ENCODE peak calls at places on chromosome 10, in four cellular contexts. X is mammary epithelial cell, N is HCT116, T is suprapubic skin. B is an unnamed sample. For H3K4me1, the result is how much of the 10 kb centered on the place peaks cover.

GRCh38 chr10:71396084-71396713 is 521 bp upstream of the CDH23 start:
- DNase-seq in N (no peak), T (peak), X (no peak), B (no peak)

GRCh38 chr10:49223205-49223604 is 35.0 kb upstream of the TMEM273 start:
- DNase-seq in X (no peak), N (no peak), T (no peak), B (no peak)

GRCh38 chr10:89207181-89207800 is at the start of gene CH25H:
- DNase-seq in X (peak), T (peak), N (no peak), B (peak)

GRCh38 chr10:34121974-34122282 is 693.2 kb downstream of the PARD3 start:
- DNase-seq in T (no peak), X (no peak), N (no peak), B (no peak)

GRCh38 chr10:30070001-30070759 is 10.8 kb upstream of the JCAD start:
- DNase-seq in X (no peak), T (no peak), N (no peak), B (no peak)

GRCh38 chr10:125621052-125621451 is 61.9 kb downstream of the TEX36 start:
- DNase-seq in X (no peak), T (no peak), N (no peak), B (no peak)

GRCh38 chr10:33800545-33800944 is 466.1 kb upstream of the NRP1 start:
- DNase-seq in T (no peak), X (no peak), N (no peak), B (no peak)

GRCh38 chr10:43229208-43230061 is 37.4 kb downstream of the RASGEF1A start:
- DNase-seq in X (no peak), N (no peak), T (peak), B (no peak)

GRCh38 chr10:120735773-120736371 is 115.3 kb upstream of the WDR11 start:
- DNase-seq in N (peak), T (no peak), X (peak), B (no peak)

GRCh38 chr10:131391991-131392390 is 80.5 kb upstream of the TCERG1L start:
- DNase-seq in N (no peak), T (no peak), X (no peak), B (no peak)

GRCh38 chr10:2925631-2926030 is 141.7 kb upstream of the PFKP start:
- DNase-seq in N (no peak), T (no peak), X (no peak), B (peak)

GRCh38 chr10:84196083-84196482 is 1.7 kb downstream of the CDHR1 start:
- DNase-seq in X (no peak), N (no peak), T (no peak), B (no peak)

GRCh38 chr10:14688606-14689005 is 86.1 kb downstream of the FAM107B start:
- DNase-seq in N (no peak), X (no peak), T (no peak), B (no peak)

GRCh38 chr10:75016290-75016689 is 95.2 kb upstream of the SAMD8 start:
- DNase-seq in T (no peak), N (no peak), X (no peak), B (no peak)

GRCh38 chr10:102997998-102998397 is 79.9 kb downstream of the CNNM2 start:
- DNase-seq in T (no peak), X (peak), N (no peak), B (no peak)

GRCh38 chr10:70832852-70833542 is 17.2 kb downstream of the SGPL1 start:
- DNase-seq in N (no peak), T (no peak), X (peak), B (no peak)

GRCh38 chr10:22552888-22553378 is 161.4 kb downstream of the PIP4K2A start:
- DNase-seq in N (no peak), T (no peak), X (no peak), B (no peak)

GRCh38 chr10:75395171-75395954 is 6.2 kb downstream of the ZNF503 start:
- DNase-seq in N (no peak), T (no peak), X (peak), B (peak)

GRCh38 chr10:64257704-64258103 is 736.5 kb downstream of the REEP3 start:
- DNase-seq in N (no peak), X (no peak), T (no peak), B (no peak)

GRCh38 chr10:103265712-103266329 is 11.1 kb upstream of the INA start:
- DNase-seq in X (peak), N (peak), T (no peak), B (peak)

GRCh38 chr10:112052176-112052575 is 131.4 kb downstream of the GPAM start:
- DNase-seq in X (no peak), T (no peak), N (no peak), B (no peak)

GRCh38 chr10:21293518-21294356 is 231.7 kb downstream of the SKIDA1 start:
- DNase-seq in X (no peak), T (no peak), N (no peak), B (no peak)

GRCh38 chr10:122113161-122113944 is 124.4 kb downstream of the TACC2 start:
- DNase-seq in N (peak), T (peak), X (peak), B (peak)

GRCh38 chr10:12796431-12797185 is 204.9 kb downstream of the CCDC3 start:
- DNase-seq in T (no peak), X (no peak), N (no peak), B (no peak)

GRCh38 chr10:45181483-45181882 is 133.9 kb downstream of the OR13A1 start:
- DNase-seq in X (no peak), T (peak), N (no peak), B (no peak)
- H3K4me1 ChIP-seq in X (under half), T (under half), N (under half), B (under half)

DNA sequence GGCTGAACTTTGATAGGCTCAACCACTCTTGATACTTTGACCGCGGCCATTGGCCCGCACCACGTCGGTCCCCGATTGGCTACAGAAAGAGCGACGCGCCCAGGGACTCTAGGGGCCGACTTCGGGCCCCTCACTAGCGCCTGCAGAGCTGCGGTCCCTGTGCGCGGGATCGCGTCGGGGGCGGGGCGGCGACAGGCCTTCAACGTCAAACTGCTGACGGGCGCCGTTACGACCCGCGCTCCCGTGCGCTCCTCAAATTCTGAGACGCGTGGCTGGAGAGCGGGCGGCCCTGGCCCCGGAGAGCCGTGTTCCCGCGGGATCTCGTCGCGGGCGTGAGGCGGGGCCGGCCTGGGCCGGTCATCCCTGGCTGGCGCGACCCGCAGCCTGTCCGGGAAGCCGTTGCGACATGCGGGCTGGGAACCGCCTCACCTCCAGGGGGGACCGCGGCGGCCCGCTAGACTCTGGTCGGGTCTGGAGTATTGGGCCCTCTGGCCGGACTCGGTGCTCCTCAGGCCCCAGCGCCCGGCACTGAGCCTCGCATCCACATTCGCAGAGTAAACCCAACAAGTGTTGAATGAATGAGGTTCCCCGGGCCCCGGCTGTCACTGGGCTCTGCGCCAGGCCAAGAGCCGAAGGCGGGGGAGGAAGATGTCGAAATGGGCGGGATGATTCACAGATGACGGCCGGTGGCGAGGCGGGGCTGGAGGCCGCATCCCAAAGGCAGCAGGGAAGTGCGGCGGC is 644 bp upstream of the SLC25A28 start:
- DNase-seq in X (peak), T (peak), N (peak), B (peak)
- H3K4me1 ChIP-seq in X (under half), T (under half), N (under half), B (under half)

GRCh38 chr10:79149662-79150443 is 81.1 kb downstream of the ZMIZ1 start:
- DNase-seq in T (peak), X (peak), N (peak), B (peak)

GRCh38 chr10:79155301-79156081 is 86.7 kb downstream of the ZMIZ1 start:
- DNase-seq in T (no peak), X (no peak), N (no peak), B (no peak)

GRCh38 chr10:79150444-79150754 is 81.6 kb downstream of the ZMIZ1 start:
- DNase-seq in N (no peak), T (no peak), X (no peak), B (no peak)

GRCh38 chr10:79153753-79154152 is 85.0 kb downstream of the ZMIZ1 start:
- DNase-seq in N (no peak), T (no peak), X (no peak), B (no peak)

DNA sequence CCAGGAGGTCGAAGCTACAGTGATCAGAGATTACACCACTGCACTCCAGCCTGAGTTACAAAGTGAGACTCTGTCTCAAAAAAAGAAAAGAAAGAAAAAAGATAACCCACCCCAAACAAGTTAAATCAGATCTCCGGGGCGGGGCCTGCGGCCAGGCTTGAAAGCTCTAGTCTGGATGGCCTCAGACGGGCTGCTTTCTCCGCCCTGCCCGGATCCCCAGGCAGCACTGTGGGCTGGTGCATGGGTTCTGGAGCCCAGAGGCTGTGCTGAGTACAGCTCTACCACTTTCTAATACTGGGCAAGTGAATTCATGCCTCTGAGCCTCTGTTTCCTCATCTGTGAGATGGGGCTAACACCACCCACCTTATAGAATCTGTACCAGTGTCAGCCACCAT is 83.7 kb downstream of the ZMIZ1 start:
- DNase-seq in N (no peak), T (no peak), X (peak), B (no peak)
- H3K4me1 ChIP-seq in N (half or more), T (half or more), X (half or more), B (under half)

GRCh38 chr10:115939101-115939815 is 333.7 kb downstream of the GFRA1 start:
- DNase-seq in N (no peak), T (no peak), X (no peak), B (no peak)
- H3K4me1 ChIP-seq in N (under half), T (under half), X (under half), B (under half)

DNA sequence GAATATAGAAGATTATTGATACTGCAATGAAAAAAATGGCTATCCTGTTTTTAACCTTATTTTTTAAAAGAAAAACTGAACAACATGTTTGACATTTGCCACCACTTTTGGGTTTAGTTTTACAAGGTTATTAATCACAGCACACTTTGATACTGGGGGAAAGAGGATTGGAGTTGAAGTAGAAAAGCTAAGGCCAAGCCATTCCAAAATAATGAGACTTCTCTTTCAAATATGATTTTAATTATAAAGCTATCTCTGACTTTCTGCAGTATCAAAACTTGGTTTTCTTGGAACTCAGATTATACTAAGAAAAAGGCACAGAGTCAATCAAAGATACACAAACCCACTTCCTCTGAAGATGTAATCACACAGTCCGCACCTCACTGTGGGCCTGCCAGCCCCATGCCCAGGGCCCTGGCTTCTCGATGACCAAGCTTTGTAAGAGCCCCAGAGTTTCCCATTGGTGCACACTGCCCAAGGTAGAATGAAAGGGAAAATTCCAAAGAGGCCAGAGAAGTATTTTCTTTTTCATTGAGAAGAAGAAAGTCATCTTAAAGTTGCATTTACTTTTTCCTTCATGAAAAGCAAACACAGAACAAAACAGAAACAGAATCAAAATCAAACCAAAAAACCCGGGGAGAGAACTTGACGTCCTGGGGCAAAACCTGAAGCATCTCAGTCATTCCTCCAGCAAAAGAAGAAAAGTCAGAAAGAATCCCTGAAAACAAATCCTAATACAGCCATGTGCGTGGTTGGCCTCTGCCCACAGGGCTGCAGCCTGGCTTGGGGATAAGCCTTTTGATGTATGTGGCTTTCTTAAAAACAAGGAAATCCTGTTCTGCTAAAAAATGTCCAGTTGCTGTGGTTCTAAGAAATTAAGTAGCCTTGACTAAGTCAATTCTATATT is 187.7 kb upstream of the KLF6 start:
- DNase-seq in T (no peak), N (no peak), X (no peak), B (no peak)
- H3K4me1 ChIP-seq in T (under half), N (under half), X (under half), B (under half)

GRCh38 chr10:11175823-11176243 is 158.2 kb downstream of the CELF2 start:
- DNase-seq in N (no peak), X (no peak), T (no peak), B (no peak)
- H3K4me1 ChIP-seq in N (under half), X (under half), T (under half), B (under half)

GRCh38 chr10:62790019-62790555 is 14.4 kb upstream of the ADO start:
- DNase-seq in X (no peak), N (no peak), T (no peak), B (no peak)

GRCh38 chr10:62788861-62789467 is 15.6 kb upstream of the ADO start:
- DNase-seq in T (no peak), X (no peak), N (no peak), B (no peak)

GRCh38 chr10:62794306-62794705 is 10.2 kb upstream of the ADO start:
- DNase-seq in T (no peak), N (no peak), X (peak), B (no peak)

GRCh38 chr10:62792261-62792660 is 12.3 kb upstream of the ADO start:
- DNase-seq in X (no peak), N (no peak), T (no peak), B (no peak)

DNA sequence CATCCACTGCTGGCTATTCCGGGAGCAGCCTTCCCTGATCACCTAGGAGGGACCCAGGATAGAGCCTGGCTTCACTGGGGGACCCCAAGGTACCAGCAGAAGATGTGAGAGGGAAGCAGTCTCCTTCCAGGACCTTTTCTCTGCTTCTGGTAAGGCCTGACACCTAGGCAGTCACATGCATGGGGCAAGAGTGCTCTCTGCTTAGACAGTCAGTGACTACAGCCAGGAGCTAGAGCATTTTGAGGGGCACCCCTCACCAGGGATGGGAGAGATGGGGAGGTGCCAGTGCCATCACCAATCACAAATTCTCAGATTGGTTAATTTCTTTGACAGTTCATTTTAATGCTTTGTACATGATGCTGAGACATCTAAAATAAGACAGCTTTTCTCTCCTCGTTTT is 13.9 kb upstream of the ADO start:
- DNase-seq in N (no peak), T (no peak), X (no peak), B (no peak)
- H3K4me1 ChIP-seq in N (under half), T (under half), X (under half), B (under half)

DNA sequence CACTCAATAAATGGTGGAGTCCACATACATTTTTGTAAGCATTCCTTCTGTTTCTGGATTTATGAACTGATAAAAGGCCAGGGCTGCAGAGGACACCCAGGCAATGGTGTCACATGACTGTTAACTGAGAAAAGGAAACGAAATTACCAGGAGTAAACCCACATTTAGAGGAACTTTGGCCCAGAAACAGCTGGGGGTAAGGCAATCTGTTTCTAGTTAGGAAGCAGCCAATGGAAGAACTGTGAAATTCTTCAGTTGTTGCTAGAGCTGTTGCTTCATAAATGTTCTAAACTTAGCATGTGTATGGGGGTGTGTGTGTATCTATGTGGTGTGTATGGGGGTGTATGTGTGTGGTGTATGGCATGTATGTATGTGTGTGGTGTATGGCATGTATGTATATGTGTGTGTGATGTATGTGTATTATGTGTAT is 11.8 kb upstream of the PDCD4 start:
- DNase-seq in X (no peak), N (no peak), T (no peak), B (no peak)
- H3K4me1 ChIP-seq in X (under half), N (under half), T (half or more), B (under half)

DNA sequence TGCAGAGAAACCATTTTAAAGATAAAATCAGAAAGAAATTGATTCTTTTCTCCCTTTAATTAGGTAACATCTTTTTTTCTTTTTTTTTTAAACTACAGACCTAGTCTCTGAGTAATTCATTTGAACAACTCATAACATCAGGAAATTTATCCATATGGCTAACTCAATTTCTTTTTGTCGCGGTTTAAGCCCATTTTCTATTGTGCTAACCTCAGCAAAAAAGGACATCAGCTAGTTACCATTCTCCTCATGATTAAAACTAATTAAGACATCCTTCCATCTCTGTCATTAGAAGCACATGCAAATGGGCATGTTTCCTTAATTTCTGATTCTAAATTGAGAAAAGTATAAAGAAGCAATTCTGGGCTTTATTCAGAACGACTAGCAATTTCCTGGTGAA is 57.8 kb downstream of the ANK3 start:
- DNase-seq in X (no peak), N (no peak), T (no peak), B (no peak)
- H3K4me1 ChIP-seq in X (under half), N (under half), T (under half), B (under half)

B was measured in lung.